ENCODE peak calls at places on chromosomes 11 and 22, in four cellular contexts. One of them, this sample, is unnamed.

GRCh38 chr11:104061851-104062521 is 25.5 kb downstream of the DDI1 start:
- DNase-seq in activated CD8-positive, alpha-beta memory T cell treated with anti-CD3 and anti-CD28 coated beads, Interleukin-2, amount 50 U/mL, for 48 hours: no peak
- DNase-seq in NCI-H82: no peak
- DNase-seq in adrenal gland: no peak
- DNase-seq in this sample: no peak

GRCh38 chr11:1453611-1454386 is 32.8 kb downstream of the MOB2 start:
- DNase-seq in adrenal gland: no peak
- DNase-seq in NCI-H82: peak
- DNase-seq in activated CD8-positive, alpha-beta memory T cell treated with anti-CD3 and anti-CD28 coated beads, Interleukin-2, amount 50 U/mL, for 48 hours: peak
- DNase-seq in this sample: no peak

GRCh38 chr22:37079668-37080171 is 28.2 kb downstream of the KCTD17 start:
- DNase-seq in NCI-H82: no peak
- DNase-seq in adrenal gland: no peak
- DNase-seq in activated CD8-positive, alpha-beta memory T cell treated with anti-CD3 and anti-CD28 coated beads, Interleukin-2, amount 50 U/mL, for 48 hours: peak
- DNase-seq in this sample: no peak

GRCh38 chr11:32052218-32052617 is 38.7 kb upstream of the RCN1 start:
- DNase-seq in activated CD8-positive, alpha-beta memory T cell treated with anti-CD3 and anti-CD28 coated beads, Interleukin-2, amount 50 U/mL, for 48 hours: peak
- DNase-seq in adrenal gland: peak
- DNase-seq in NCI-H82: peak
- DNase-seq in this sample: no peak

GRCh38 chr11:109109916-109110315 is 312.1 kb upstream of the C11orf87 start:
- DNase-seq in activated CD8-positive, alpha-beta memory T cell treated with anti-CD3 and anti-CD28 coated beads, Interleukin-2, amount 50 U/mL, for 48 hours: no peak
- DNase-seq in adrenal gland: no peak
- DNase-seq in NCI-H82: no peak
- DNase-seq in this sample: no peak

GRCh38 chr11:72069787-72070251 is 10.5 kb downstream of the NUMA1 start:
- DNase-seq in activated CD8-positive, alpha-beta memory T cell treated with anti-CD3 and anti-CD28 coated beads, Interleukin-2, amount 50 U/mL, for 48 hours: no peak
- DNase-seq in adrenal gland: peak
- DNase-seq in NCI-H82: no peak
- DNase-seq in this sample: no peak

GRCh38 chr22:26325641-26326040 is 103.4 kb upstream of the ASPHD2 start:
- DNase-seq in adrenal gland: no peak
- DNase-seq in NCI-H82: peak
- DNase-seq in activated CD8-positive, alpha-beta memory T cell treated with anti-CD3 and anti-CD28 coated beads, Interleukin-2, amount 50 U/mL, for 48 hours: no peak
- DNase-seq in this sample: no peak

GRCh38 chr11:35752115-35752514 is 89.5 kb downstream of the TRIM44 start:
- DNase-seq in NCI-H82: no peak
- DNase-seq in adrenal gland: no peak
- DNase-seq in activated CD8-positive, alpha-beta memory T cell treated with anti-CD3 and anti-CD28 coated beads, Interleukin-2, amount 50 U/mL, for 48 hours: no peak
- DNase-seq in this sample: no peak

GRCh38 chr11:133821776-133822175 is 23.5 kb downstream of the SPATA19 start:
- DNase-seq in adrenal gland: no peak
- DNase-seq in activated CD8-positive, alpha-beta memory T cell treated with anti-CD3 and anti-CD28 coated beads, Interleukin-2, amount 50 U/mL, for 48 hours: no peak
- DNase-seq in NCI-H82: peak
- DNase-seq in this sample: peak

GRCh38 chr22:49161002-49161850 is 666.4 kb downstream of the BRD1 start:
- DNase-seq in NCI-H82: no peak
- DNase-seq in adrenal gland: no peak
- DNase-seq in activated CD8-positive, alpha-beta memory T cell treated with anti-CD3 and anti-CD28 coated beads, Interleukin-2, amount 50 U/mL, for 48 hours: no peak
- DNase-seq in this sample: no peak

GRCh38 chr11:47768090-47768620 is 1.0 kb upstream of the FNBP4 start:
- DNase-seq in adrenal gland: peak
- DNase-seq in NCI-H82: peak
- DNase-seq in activated CD8-positive, alpha-beta memory T cell treated with anti-CD3 and anti-CD28 coated beads, Interleukin-2, amount 50 U/mL, for 48 hours: peak
- DNase-seq in this sample: no peak

GRCh38 chr22:43230983-43231723 is 44.2 kb upstream of the TTLL12 start:
- DNase-seq in NCI-H82: peak
- DNase-seq in adrenal gland: peak
- DNase-seq in activated CD8-positive, alpha-beta memory T cell treated with anti-CD3 and anti-CD28 coated beads, Interleukin-2, amount 50 U/mL, for 48 hours: peak
- DNase-seq in this sample: no peak

GRCh38 chr11:16946477-16947282 is 67.5 kb downstream of the PLEKHA7 start:
- DNase-seq in adrenal gland: no peak
- DNase-seq in activated CD8-positive, alpha-beta memory T cell treated with anti-CD3 and anti-CD28 coated beads, Interleukin-2, amount 50 U/mL, for 48 hours: no peak
- DNase-seq in NCI-H82: peak
- DNase-seq in this sample: no peak